ENCODE peak calls at places on chromosome 1, in four cellular contexts. V is brain microvascular endothelial cell, P is heart right ventricle, Z is left ventricle myocardium inferior. T is an unnamed sample.

GRCh38 chr1:221437924-221438323 is 304.0 kb downstream of the DUSP10 start:
- DNase-seq in V (peak), P (no peak), Z (no peak), T (no peak)

GRCh38 chr1:96579639-96580038 is 141.9 kb upstream of the PTBP2 start:
- DNase-seq in P (no peak), Z (no peak), V (no peak), T (no peak)

GRCh38 chr1:201739054-201739453 is 89.9 kb upstream of the IPO9 start:
- DNase-seq in Z (no peak), P (no peak), V (no peak), T (no peak)

GRCh38 chr1:159188375-159188788 is 16.3 kb upstream of the ACKR1 start:
- DNase-seq in P (peak), V (peak), Z (peak), T (no peak)

GRCh38 chr1:43651922-43652321 is 2.0 kb downstream of the KDM4A start:
- DNase-seq in V (no peak), P (no peak), Z (no peak), T (no peak)

GRCh38 chr1:37851782-37852210 is 7.6 kb downstream of the MTF1 start:
- DNase-seq in P (no peak), Z (no peak), V (no peak), T (no peak)

GRCh38 chr1:110684476-110684875 is 9.7 kb upstream of the KCNA3 start:
- DNase-seq in Z (no peak), V (no peak), P (no peak), T (no peak)

GRCh38 chr1:25590096-25590824 is 26.3 kb upstream of the MAN1C1 start:
- DNase-seq in P (peak), Z (peak), V (peak), T (no peak)

GRCh38 chr1:172485626-172486025 is 41.8 kb upstream of the PIGC start:
- DNase-seq in P (no peak), V (no peak), Z (no peak), T (no peak)

GRCh38 chr1:186076006-186076405 is 299.0 kb downstream of the TPR start:
- DNase-seq in P (no peak), V (no peak), Z (no peak), T (no peak)

GRCh38 chr1:53592985-53593757 is 134.0 kb downstream of the DMRTB1 start:
- DNase-seq in V (no peak), P (no peak), Z (no peak), T (no peak)

GRCh38 chr1:172973424-172973823 is 77.3 kb downstream of the TNFSF18 start:
- DNase-seq in V (no peak), Z (no peak), P (no peak), T (no peak)

GRCh38 chr1:229070168-229070567 is 200.7 kb upstream of the RAB4A start:
- DNase-seq in P (peak), V (peak), Z (peak), T (peak)

GRCh38 chr1:203135636-203136305 is 8.2 kb downstream of the ADORA1 start:
- DNase-seq in V (no peak), Z (no peak), P (no peak), T (no peak)

GRCh38 chr1:234437423-234438171 is 41.4 kb downstream of the TARBP1 start:
- DNase-seq in V (no peak), P (peak), Z (no peak), T (no peak)

GRCh38 chr1:99613716-99614115 is 32.2 kb upstream of the PALMD start:
- DNase-seq in V (peak), P (no peak), Z (no peak), T (no peak)

GRCh38 chr1:217562229-217562878 is 68.5 kb downstream of the GPATCH2 start:
- DNase-seq in Z (no peak), V (peak), P (no peak), T (no peak)

GRCh38 chr1:51928896-51929295 is 50.4 kb upstream of the NRDC start:
- DNase-seq in V (no peak), P (no peak), Z (no peak), T (no peak)

GRCh38 chr1:86852737-86853408 is 61.1 kb downstream of the SELENOF start:
- DNase-seq in Z (no peak), P (no peak), V (no peak), T (no peak)

GRCh38 chr1:211492511-211493132 is 660 bp upstream of the RD3 start:
- DNase-seq in Z (no peak), P (no peak), V (no peak), T (no peak)

GRCh38 chr1:67834246-67834877 is 1.1 kb upstream of the GNG12 start:
- DNase-seq in V (no peak), Z (no peak), P (no peak), T (no peak)

GRCh38 chr1:147586412-147586811 is 45.1 kb downstream of the BCL9 start:
- DNase-seq in Z (no peak), V (no peak), P (no peak), T (no peak)

GRCh38 chr1:223102797-223103533 is 40.1 kb downstream of the TLR5 start:
- DNase-seq in Z (peak), P (peak), V (no peak), T (no peak)

GRCh38 chr1:181114574-181115366 is 26.3 kb downstream of the IER5 start:
- DNase-seq in P (no peak), V (no peak), Z (no peak), T (no peak)

GRCh38 chr1:108880850-108881249 is 4.1 kb downstream of the GPSM2 start:
- DNase-seq in P (no peak), Z (no peak), V (no peak), T (no peak)

GRCh38 chr1:78676347-78676982 is 26.8 kb downstream of the IFI44 start:
- DNase-seq in P (peak), Z (no peak), V (peak), T (no peak)

GRCh38 chr1:24465099-24465498 is 37.5 kb upstream of the RCAN3 start:
- DNase-seq in V (no peak), Z (no peak), P (no peak), T (no peak)

GRCh38 chr1:111441573-111442192 is 7.4 kb downstream of the WDR77 start:
- DNase-seq in P (no peak), Z (no peak), V (no peak), T (no peak)

GRCh38 chr1:230632273-230632873 is 9.9 kb upstream of the COG2 start:
- DNase-seq in Z (no peak), V (peak), P (no peak), T (no peak)

GRCh38 chr1:26959722-26960624 is at the start of gene KDF1:
- DNase-seq in P (no peak), Z (no peak), V (no peak), T (no peak)

GRCh38 chr1:210362526-210362925 is 33.8 kb downstream of the HHAT start:
- DNase-seq in Z (no peak), V (no peak), P (peak), T (no peak)

GRCh38 chr1:7383671-7384070 is 387.4 kb upstream of the VAMP3 start:
- DNase-seq in P (no peak), V (no peak), Z (no peak), T (no peak)

GRCh38 chr1:84225636-84226035 is 75.9 kb upstream of the SAMD13 start:
- DNase-seq in P (no peak), Z (no peak), V (no peak), T (no peak)

GRCh38 chr1:59691261-59691660 is 123.5 kb upstream of the HOOK1 start:
- DNase-seq in P (peak), V (no peak), Z (peak), T (no peak)

GRCh38 chr1:99599678-99600175 is 46.2 kb upstream of the PALMD start:
- DNase-seq in P (peak), Z (peak), V (peak), T (no peak)

GRCh38 chr1:39996396-39997004 is 41.6 kb downstream of the MFSD2A start:
- DNase-seq in P (no peak), Z (no peak), V (no peak), T (no peak)

GRCh38 chr1:3064296-3064850 is 4.6 kb upstream of the PRDM16 start:
- DNase-seq in Z (no peak), P (no peak), V (no peak), T (peak)

DNA sequence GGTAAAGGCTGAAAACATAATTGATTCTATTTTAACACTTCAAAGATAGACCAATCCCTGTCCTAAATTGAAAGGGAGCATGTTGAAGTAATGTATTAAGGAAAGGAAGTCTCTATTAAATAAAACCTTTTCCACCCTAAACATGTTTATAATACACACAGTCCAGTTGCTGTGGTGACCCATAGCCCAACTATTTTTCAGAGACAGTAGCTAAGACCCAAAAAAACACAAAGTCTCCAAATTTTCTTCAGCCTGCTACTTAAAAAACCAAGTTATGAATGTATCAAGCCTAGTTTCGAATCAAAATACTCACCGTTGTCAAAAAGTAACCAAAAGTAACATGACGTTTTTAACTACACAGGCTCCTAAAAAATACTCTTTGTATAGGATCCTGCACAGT is 1.6 kb downstream of the ELK4 start:
- DNase-seq in P (no peak), Z (no peak), V (peak), T (no peak)
- H3K27ac ChIP-seq in P (peak), Z (peak), V (peak), T (peak)

DNA sequence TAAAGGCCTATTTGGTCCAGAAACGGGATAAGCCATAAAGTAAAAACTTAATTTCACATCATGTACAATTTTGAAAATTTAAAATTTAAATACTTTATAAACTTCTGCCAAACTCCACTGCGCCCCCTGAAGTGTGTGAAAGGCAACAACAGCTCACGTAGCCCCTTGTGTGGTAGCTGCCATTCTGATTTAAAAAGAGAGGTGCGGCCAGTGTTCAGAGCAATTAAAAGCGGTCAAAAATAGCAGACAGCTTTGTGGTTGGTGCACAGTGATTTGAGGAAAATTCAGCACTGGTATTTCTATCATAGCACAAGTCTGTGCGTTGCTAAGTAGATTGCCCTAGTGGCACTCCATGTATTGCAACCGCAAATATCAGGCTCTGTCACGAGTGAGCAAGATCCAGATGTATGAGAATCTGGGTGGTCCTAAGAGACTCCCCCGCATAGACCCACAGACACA is 122.5 kb downstream of the ATG4C start:
- DNase-seq in P (no peak), Z (no peak), V (peak), T (no peak)
- TF ChIP-seq CTCF in P (no peak), Z (peak), V (peak), T (no peak)

GRCh38 chr1:65360654-65361053 is 51.3 kb downstream of the DNAJC6 start:
- DNase-seq in V (no peak), P (no peak), Z (no peak), T (no peak)

GRCh38 chr1:65368403-65368802 is 52.1 kb upstream of the LEPR start:
- DNase-seq in V (no peak), Z (no peak), P (no peak), T (no peak)

GRCh38 chr1:65359888-65360287 is 50.5 kb downstream of the DNAJC6 start:
- DNase-seq in P (no peak), V (no peak), Z (no peak), T (no peak)

GRCh38 chr1:65362545-65362944 is 53.2 kb downstream of the DNAJC6 start:
- DNase-seq in P (no peak), V (no peak), Z (no peak), T (no peak)

GRCh38 chr1:65363484-65363883 is 54.1 kb downstream of the DNAJC6 start:
- DNase-seq in P (no peak), Z (no peak), V (no peak), T (no peak)
- H3K4me3 ChIP-seq in P (no peak), Z (no peak), V (no peak), T (no peak)

GRCh38 chr1:183604811-183605210 is 14.6 kb upstream of the NCF2 start:
- DNase-seq in V (no peak), Z (no peak), P (no peak), T (no peak)

GRCh38 chr1:183607322-183607980 is 17.2 kb upstream of the NCF2 start:
- DNase-seq in P (no peak), V (no peak), Z (no peak), T (no peak)

GRCh38 chr1:183602510-183602909 is 12.3 kb upstream of the NCF2 start:
- DNase-seq in Z (no peak), P (no peak), V (no peak), T (no peak)

GRCh38 chr1:183605904-183606303 is 15.6 kb upstream of the NCF2 start:
- DNase-seq in P (no peak), V (no peak), Z (no peak), T (no peak)

DNA sequence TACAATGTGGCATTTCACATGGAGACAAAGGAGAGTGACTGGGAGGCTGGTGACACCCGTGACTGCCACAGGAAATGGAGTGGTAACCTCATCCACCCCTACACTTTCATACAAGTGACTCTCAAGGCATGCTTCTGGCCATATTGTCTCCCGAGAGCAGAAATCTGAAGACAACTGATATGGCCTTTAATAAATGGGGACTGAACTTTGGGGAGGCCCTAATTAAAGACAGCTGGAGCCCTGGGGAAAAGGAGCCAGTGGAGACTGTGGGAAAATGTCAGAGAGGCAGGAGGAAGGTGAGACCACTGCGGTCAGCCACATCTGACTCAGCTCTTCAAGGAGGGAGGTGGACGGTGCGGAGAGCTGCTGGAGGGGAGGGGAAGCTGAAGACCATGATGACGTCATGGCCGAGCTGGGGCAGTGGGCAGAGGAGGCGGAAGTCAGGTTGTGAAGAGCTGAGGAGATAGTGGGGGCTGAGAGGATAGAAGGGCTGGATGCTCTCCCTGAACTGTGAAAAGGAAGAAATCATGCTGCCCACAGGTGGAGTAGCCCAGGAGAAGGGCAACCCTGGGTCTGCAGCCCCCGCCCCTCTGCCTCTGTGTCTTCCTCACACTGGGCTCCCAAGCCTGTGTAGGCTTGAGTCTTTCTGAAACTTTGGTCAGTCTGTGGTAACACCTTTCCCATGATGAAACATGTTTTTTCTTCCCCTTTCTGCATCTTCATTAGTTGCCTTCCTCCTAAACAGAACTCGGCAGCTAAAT is 14.0 kb upstream of the NCF2 start:
- DNase-seq in P (no peak), Z (no peak), V (peak), T (no peak)
- H3K27ac ChIP-seq in P (peak), Z (peak), V (peak), T (no peak)